ENCODE peak calls at places on chromosome 1, in eight cellular contexts. P is stimulated activated CD4-positive, alpha-beta T cell treated with anti-CD3 and anti-CD28 coated beads, Interleukin-4, amount 100 ng/mL, for 24 hours; D is left cardiac atrium; T is caudate nucleus; J is ELR; C is activated T-helper 1 cell treated with Interleukin-2 at 50 U/mL for 16 hours; B is lower lobe of right lung; N is NT2/D1. U is an unnamed sample.

GRCh38 chr1:2271134-2271785 is 43.1 kb downstream of the SKI start:
- DNase-seq in P (no peak), D (no peak), T (no peak), J (no peak), C (no peak), B (no peak), N (no peak), U (peak)

GRCh38 chr1:54244655-54245054 is 44.7 kb downstream of the MRPL37 start:
- DNase-seq in P (no peak), D (no peak), T (no peak), J (no peak), C (no peak), B (no peak), N (no peak), U (peak)

GRCh38 chr1:54301494-54301893 is 101.5 kb downstream of the MRPL37 start:
- DNase-seq in P (no peak), D (no peak), T (no peak), J (no peak), C (no peak), B (no peak), N (no peak), U (no peak)

GRCh38 chr1:12432897-12433296 is 185.1 kb downstream of the DHRS3 start:
- DNase-seq in P (no peak), D (no peak), T (no peak), J (no peak), C (no peak), B (no peak), N (no peak), U (no peak)

GRCh38 chr1:112464501-112464900 is 44.3 kb upstream of the WNT2B start:
- DNase-seq in P (no peak), D (no peak), T (no peak), J (no peak), C (no peak), B (no peak), N (no peak), U (no peak)

GRCh38 chr1:67540025-67540732 is 110.0 kb upstream of the SERBP1 start:
- DNase-seq in P (no peak), D (no peak), T (no peak), J (no peak), C (no peak), B (no peak), N (no peak), U (no peak)

GRCh38 chr1:235503333-235504121 is 725 bp downstream of the B3GALNT2 start:
- DNase-seq in P (peak), D (peak), T (peak), J (peak), C (no peak), B (peak), N (peak), U (peak)

GRCh38 chr1:147570907-147571306 is 29.6 kb downstream of the BCL9 start:
- DNase-seq in P (no peak), D (no peak), T (no peak), J (no peak), C (no peak), B (no peak), N (no peak), U (no peak)

GRCh38 chr1:161930064-161930463 is 93.6 kb downstream of the OLFML2B start:
- DNase-seq in P (no peak), D (no peak), T (no peak), J (no peak), C (no peak), B (no peak), N (no peak), U (no peak)

GRCh38 chr1:93816970-93817738 is 61.9 kb downstream of the DNTTIP2 start:
- DNase-seq in P (no peak), D (peak), T (no peak), J (peak), C (no peak), B (no peak), N (no peak), U (no peak)